ENCODE peak calls at places on chromosomes 4 and X, in nine cellular contexts. One of them, this sample, is unnamed.
A peak's percentile ranks its signal among the peaks of the same experiment; 100 is the strongest.

GRCh38 chr4:76984127-76984526 is 34.6 kb downstream of the SEPTIN11 start:
- DNase-seq in NAMALWA: peak; percentile 28
- DNase-seq in Right ventricle myocardium inferior: no peak
- DNase-seq in Ammon's horn: no peak
- DNase-seq in MM.1S: peak; percentile 85
- DNase-seq in MV-4-11: peak; percentile 33
- DNase-seq in nucleus accumbens: no peak
- DNase-seq in neural progenitor cell: no peak
- DNase-seq in lung microvascular endothelial cell: peak; percentile 81
- DNase-seq in this sample: no peak

GRCh38 chrX:150844016-150844415 is 54.5 kb downstream of the CD99L2 start:
- DNase-seq in NAMALWA: no peak
- DNase-seq in Right ventricle myocardium inferior: no peak
- DNase-seq in Ammon's horn: no peak
- DNase-seq in MM.1S: no peak
- DNase-seq in MV-4-11: no peak
- DNase-seq in nucleus accumbens: no peak
- DNase-seq in neural progenitor cell: no peak
- DNase-seq in lung microvascular endothelial cell: no peak
- DNase-seq in this sample: no peak

GRCh38 chrX:136863826-136864225 is 16.7 kb downstream of the RBMX start:
- DNase-seq in NAMALWA: no peak
- DNase-seq in Right ventricle myocardium inferior: no peak
- DNase-seq in Ammon's horn: no peak
- DNase-seq in MM.1S: no peak
- DNase-seq in MV-4-11: peak; percentile 2
- DNase-seq in nucleus accumbens: no peak
- DNase-seq in neural progenitor cell: no peak
- DNase-seq in lung microvascular endothelial cell: no peak
- DNase-seq in this sample: no peak

GRCh38 chr4:26877946-26878345 is 17.3 kb downstream of the STIM2 start:
- DNase-seq in NAMALWA: no peak
- DNase-seq in Right ventricle myocardium inferior: no peak
- DNase-seq in Ammon's horn: no peak
- DNase-seq in MM.1S: no peak
- DNase-seq in MV-4-11: no peak
- DNase-seq in nucleus accumbens: no peak
- DNase-seq in neural progenitor cell: no peak
- DNase-seq in lung microvascular endothelial cell: no peak
- DNase-seq in this sample: no peak

GRCh38 chrX:44785652-44786051 is 58.2 kb upstream of the DUSP21 start:
- DNase-seq in NAMALWA: no peak
- DNase-seq in Right ventricle myocardium inferior: no peak
- DNase-seq in Ammon's horn: no peak
- DNase-seq in MM.1S: no peak
- DNase-seq in MV-4-11: peak; percentile 39
- DNase-seq in nucleus accumbens: no peak
- DNase-seq in neural progenitor cell: no peak
- DNase-seq in lung microvascular endothelial cell: peak; percentile 30
- DNase-seq in this sample: no peak

GRCh38 chr4:122914292-122914904 is 8.0 kb downstream of the NUDT6 start:
- DNase-seq in NAMALWA: peak; percentile 78
- DNase-seq in Right ventricle myocardium inferior: no peak
- DNase-seq in Ammon's horn: peak; percentile 31
- DNase-seq in MM.1S: peak; percentile 74
- DNase-seq in MV-4-11: peak; percentile 9
- DNase-seq in nucleus accumbens: no peak
- DNase-seq in neural progenitor cell: no peak
- DNase-seq in lung microvascular endothelial cell: peak; percentile 54
- DNase-seq in this sample: no peak

GRCh38 chr4:169348541-169348940 is 77.8 kb upstream of the SH3RF1 start:
- DNase-seq in NAMALWA: peak; percentile 16
- DNase-seq in Right ventricle myocardium inferior: no peak
- DNase-seq in Ammon's horn: peak; percentile 59
- DNase-seq in MM.1S: no peak
- DNase-seq in MV-4-11: no peak
- DNase-seq in nucleus accumbens: peak; percentile 46
- DNase-seq in neural progenitor cell: no peak
- DNase-seq in lung microvascular endothelial cell: no peak
- DNase-seq in this sample: no peak

GRCh38 chrX:46140272-46140671 is 404.9 kb downstream of the ZNF674 start:
- DNase-seq in NAMALWA: no peak
- DNase-seq in Right ventricle myocardium inferior: no peak
- DNase-seq in Ammon's horn: no peak
- DNase-seq in MM.1S: no peak
- DNase-seq in MV-4-11: no peak
- DNase-seq in nucleus accumbens: no peak
- DNase-seq in neural progenitor cell: no peak
- DNase-seq in lung microvascular endothelial cell: no peak
- DNase-seq in this sample: no peak

GRCh38 chr4:101806914-101807313 is 16.4 kb downstream of the BANK1 start:
- DNase-seq in NAMALWA: peak; percentile 97
- DNase-seq in Right ventricle myocardium inferior: no peak
- DNase-seq in Ammon's horn: no peak
- DNase-seq in MM.1S: no peak
- DNase-seq in MV-4-11: no peak
- DNase-seq in nucleus accumbens: no peak
- DNase-seq in neural progenitor cell: no peak
- DNase-seq in lung microvascular endothelial cell: no peak
- DNase-seq in this sample: no peak

GRCh38 chr4:169250796-169251195 is 20.0 kb downstream of the SH3RF1 start:
- DNase-seq in NAMALWA: no peak
- DNase-seq in Right ventricle myocardium inferior: no peak
- DNase-seq in Ammon's horn: no peak
- DNase-seq in MM.1S: no peak
- DNase-seq in MV-4-11: no peak
- DNase-seq in nucleus accumbens: no peak
- DNase-seq in neural progenitor cell: no peak
- DNase-seq in lung microvascular endothelial cell: no peak
- DNase-seq in this sample: no peak

GRCh38 chrX:45435481-45435880 is 234.8 kb upstream of the DIPK2B start:
- DNase-seq in NAMALWA: no peak
- DNase-seq in Right ventricle myocardium inferior: no peak
- DNase-seq in Ammon's horn: no peak
- DNase-seq in MM.1S: no peak
- DNase-seq in MV-4-11: no peak
- DNase-seq in nucleus accumbens: no peak
- DNase-seq in neural progenitor cell: no peak
- DNase-seq in lung microvascular endothelial cell: peak; percentile 9
- DNase-seq in this sample: no peak

GRCh38 chrX:119990409-119990994 is 47.0 kb upstream of the NKAP start:
- DNase-seq in NAMALWA: no peak
- DNase-seq in Right ventricle myocardium inferior: no peak
- DNase-seq in Ammon's horn: no peak
- DNase-seq in MM.1S: peak; percentile 12
- DNase-seq in MV-4-11: no peak
- DNase-seq in nucleus accumbens: no peak
- DNase-seq in neural progenitor cell: peak; percentile 13
- DNase-seq in lung microvascular endothelial cell: no peak
- DNase-seq in this sample: no peak

This sample was measured in NCI-H1930.